ENCODE peak calls at places on chromosomes 1 and 21, in eight cellular contexts. M is GM23248; C is left ventricle myocardium inferior; O is A549; P is mammary epithelial cell; D is adrenal gland; S is CD4-positive, CD25-positive, alpha-beta regulatory T cell; J is astrocyte. B is an unnamed sample.

GRCh38 chr1:101371259-101371658 is 134.4 kb downstream of the S1PR1 start:
- DNase-seq in M (peak; percentile 74), C (no peak), O (peak; percentile 4), P (peak; percentile 78), D (peak; percentile 32), S (peak; percentile 8), J (peak; percentile 68), B (no peak)

GRCh38 chr1:56285554-56286402 is 293.6 kb downstream of the PLPP3 start:
- DNase-seq in M (no peak), C (no peak), O (no peak), P (no peak), D (no peak), S (no peak), J (peak; percentile 56), B (no peak)

GRCh38 chr1:10217748-10218441 is 7.5 kb downstream of the KIF1B start:
- DNase-seq in M (peak; percentile 82), C (no peak), O (no peak), P (peak; percentile 34), D (peak; percentile 46), S (no peak), J (peak; percentile 36), B (no peak)

GRCh38 chr1:184260382-184260781 is 126.4 kb upstream of the C1orf21 start:
- DNase-seq in M (peak; percentile 85), C (no peak), O (no peak), P (peak; percentile 55), D (no peak), S (no peak), J (peak; percentile 90), B (no peak)

GRCh38 chr21:15592271-15592860 is 137.4 kb upstream of the USP25 start:
- DNase-seq in M (peak; percentile 56), C (no peak), O (peak; percentile 15), P (peak; percentile 35), D (no peak), S (peak; percentile 43), J (peak; percentile 26), B (no peak)

GRCh38 chr1:111989531-111990025 is at the start of gene KCND3:
- DNase-seq in M (peak; percentile 66), C (peak; percentile 53), O (no peak), P (peak; percentile 18), D (peak; percentile 28), S (no peak), J (no peak), B (no peak)

GRCh38 chr1:145960468-145961108 is 2.8 kb upstream of the LIX1L start:
- DNase-seq in M (peak; percentile 82), C (peak; percentile 85), O (peak; percentile 91), P (peak; percentile 20), D (peak; percentile 83), S (peak; percentile 41), J (peak; percentile 39), B (peak; percentile 40)

GRCh38 chr21:38342734-38343133 is 85.9 kb downstream of the KCNJ15 start:
- DNase-seq in M (no peak), C (no peak), O (no peak), P (no peak), D (no peak), S (no peak), J (no peak), B (no peak)

GRCh38 chr21:31343680-31344480 is at the start of gene TIAM1:
- DNase-seq in M (peak; percentile 89), C (peak; percentile 68), O (no peak), P (peak; percentile 89), D (peak; percentile 40), S (no peak), J (peak; percentile 83), B (no peak)

GRCh38 chr1:70156529-70157120 is 48.8 kb downstream of the LRRC40 start:
- DNase-seq in M (peak; percentile 64), C (no peak), O (no peak), P (peak; percentile 54), D (no peak), S (no peak), J (no peak), B (no peak)

GRCh38 chr21:36125513-36126121 is 9.3 kb upstream of the CBR3 start:
- DNase-seq in M (peak; percentile 70), C (peak; percentile 40), O (no peak), P (peak; percentile 38), D (peak; percentile 71), S (peak; percentile 56), J (peak; percentile 52), B (peak; percentile 55)

GRCh38 chr1:236284291-236284711 is 2.5 kb upstream of the ERO1B start:
- DNase-seq in M (no peak), C (no peak), O (no peak), P (no peak), D (no peak), S (peak; percentile 22), J (no peak), B (peak; percentile 46)

GRCh38 chr1:36706416-36706815 is 223.7 kb upstream of the CSF3R start:
- DNase-seq in M (no peak), C (no peak), O (no peak), P (no peak), D (no peak), S (no peak), J (no peak), B (no peak)

GRCh38 chr1:42913426-42914091 is 45.1 kb downstream of the SLC2A1 start:
- DNase-seq in M (peak; percentile 80), C (no peak), O (peak; percentile 48), P (peak; percentile 63), D (no peak), S (peak; percentile 76), J (peak; percentile 57), B (peak; percentile 77)

GRCh38 chr1:112788561-112788960 is 73.4 kb upstream of the PPM1J start:
- DNase-seq in M (peak; percentile 76), C (no peak), O (no peak), P (no peak), D (no peak), S (no peak), J (no peak), B (no peak)

GRCh38 chr21:35559881-35560280 is 500.4 kb downstream of the SETD4 start:
- DNase-seq in M (peak; percentile 76), C (no peak), O (no peak), P (no peak), D (no peak), S (no peak), J (peak; percentile 55), B (no peak)

GRCh38 chr1:85824066-85824835 is 116.0 kb upstream of the ZNHIT6 start:
- DNase-seq in M (no peak), C (no peak), O (no peak), P (no peak), D (no peak), S (no peak), J (no peak), B (no peak)

GRCh38 chr1:83631836-83632235 is 367.1 kb downstream of the TTLL7 start:
- DNase-seq in M (no peak), C (no peak), O (no peak), P (no peak), D (no peak), S (no peak), J (no peak), B (no peak)

GRCh38 chr1:197614916-197615692 is 160.2 kb downstream of the DENND1B start:
- DNase-seq in M (peak; percentile 71), C (no peak), O (no peak), P (peak; percentile 19), D (peak; percentile 44), S (peak; percentile 19), J (peak; percentile 18), B (peak; percentile 8)

GRCh38 chr1:17340358-17340757 is 31.6 kb upstream of the PADI6 start:
- DNase-seq in M (no peak), C (no peak), O (no peak), P (peak; percentile 64), D (no peak), S (no peak), J (peak; percentile 21), B (no peak)

GRCh38 chr1:174931214-174931613 is 68.5 kb upstream of the CACYBP start:
- DNase-seq in M (peak; percentile 28), C (no peak), O (no peak), P (peak; percentile 15), D (no peak), S (no peak), J (no peak), B (no peak)

DNA sequence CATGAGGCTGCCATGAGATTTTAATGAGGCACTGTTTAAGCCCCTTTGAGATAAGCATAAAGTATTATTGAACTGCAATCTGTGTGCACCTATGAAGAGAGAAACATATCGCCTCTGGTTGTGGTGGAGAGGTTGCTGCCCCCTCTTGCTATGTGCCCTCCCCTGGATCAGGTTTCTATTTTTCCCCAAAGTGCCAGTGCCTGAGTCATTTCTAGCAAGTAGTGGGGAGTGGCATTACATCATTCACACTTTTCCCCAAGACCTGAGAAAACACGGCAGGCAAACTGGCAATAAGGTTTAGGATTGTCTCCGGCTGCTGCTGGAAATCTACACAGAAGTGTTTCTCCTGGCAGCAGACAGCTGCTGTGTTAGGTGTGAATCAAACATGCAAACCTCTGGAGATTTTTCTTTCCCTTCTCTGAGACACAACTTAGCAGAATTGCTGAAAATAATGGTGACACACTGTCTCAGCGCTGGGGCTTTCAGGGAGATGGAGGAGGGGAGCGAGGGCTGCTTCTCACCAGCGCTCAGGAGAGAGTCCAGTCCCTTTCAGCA is 13.6 kb upstream of the RGS16 start:
- DNase-seq in M (peak; percentile 52), C (no peak), O (no peak), P (peak; percentile 64), D (no peak), S (no peak), J (peak; percentile 52), B (no peak)
- H3K4me1 ChIP-seq in M (peaks cover 28% of the 10 kb centered on the region), C (peaks cover 41% of the 10 kb centered on the region), O (peaks cover 11% of the 10 kb centered on the region), P (peaks cover 27% of the 10 kb centered on the region), D (peaks cover 24% of the 10 kb centered on the region), S (peaks cover 33% of the 10 kb centered on the region), J (peaks cover 24% of the 10 kb centered on the region), B (peaks cover 32% of the 10 kb centered on the region)

DNA sequence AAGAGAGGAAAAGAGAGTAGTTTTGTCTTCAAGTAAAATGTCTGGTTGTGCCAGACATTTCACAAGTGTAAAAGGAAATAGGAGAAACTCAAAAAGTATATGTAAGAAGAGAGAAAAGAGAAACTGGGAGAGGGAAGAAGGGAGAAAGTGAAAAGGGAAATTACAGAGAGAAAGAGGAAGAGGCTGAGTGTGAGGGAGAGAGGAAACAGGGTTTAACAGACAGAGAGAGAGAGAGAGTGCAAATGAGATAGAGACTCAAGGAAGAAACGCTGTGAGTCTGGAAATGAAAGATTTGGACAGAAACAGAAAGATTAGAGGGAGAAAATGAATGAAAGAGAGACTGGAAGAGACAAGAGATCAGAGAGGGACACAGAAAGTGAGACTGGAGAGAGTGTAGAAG is 806.2 kb downstream of the PLA2G4A start:
- DNase-seq in M (no peak), C (no peak), O (no peak), P (no peak), D (no peak), S (no peak), J (no peak), B (no peak)
- H3K27ac ChIP-seq in M (no peak overlapping the region), C (no peak overlapping the region), O (no peak overlapping the region), P (no peak overlapping the region), D (no peak overlapping the region), S (no peak overlapping the region), J (no peak overlapping the region), B (no peak overlapping the region)

GRCh38 chr21:24994717-24995116 is 612.6 kb downstream of the MRPL39 start:
- DNase-seq in M (no peak), C (no peak), O (no peak), P (no peak), D (no peak), S (no peak), J (no peak), B (no peak)
- H3K9me3 ChIP-seq in M (no peaks in the 10 kb centered on the region), C (peaks cover 6% of the 10 kb centered on the region), O (no peaks in the 10 kb centered on the region), P (peaks cover 33% of the 10 kb centered on the region), D (no peaks in the 10 kb centered on the region), S (no peaks in the 10 kb centered on the region), J (no peaks in the 10 kb centered on the region), B (no peaks in the 10 kb centered on the region)

DNA sequence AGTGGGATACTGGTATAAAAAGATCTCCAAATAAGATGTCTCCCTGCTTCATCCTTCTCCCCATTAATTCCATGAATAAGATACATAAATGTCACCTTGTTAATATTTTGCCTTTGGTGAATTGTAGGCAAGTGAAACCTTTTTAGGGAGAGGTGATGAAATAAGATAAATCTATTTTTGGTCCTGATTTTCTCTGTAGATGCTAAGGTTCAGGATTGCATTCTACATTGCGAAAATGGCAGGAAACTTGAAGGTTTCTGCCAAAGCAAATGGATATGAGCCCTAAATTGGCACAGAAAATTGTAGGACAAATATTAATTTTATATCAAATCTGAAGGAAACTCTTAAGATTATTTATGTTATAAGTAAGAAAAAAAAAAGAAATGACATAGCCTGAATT is 107.1 kb downstream of the PLPPR4 start:
- DNase-seq in M (no peak), C (no peak), O (no peak), P (no peak), D (no peak), S (no peak), J (no peak), B (no peak)
- H3K4me1 ChIP-seq in M (no peaks in the 10 kb centered on the region), C (no peaks in the 10 kb centered on the region), O (no peaks in the 10 kb centered on the region), P (no peaks in the 10 kb centered on the region), D (no peaks in the 10 kb centered on the region), S (no peaks in the 10 kb centered on the region), J (no peaks in the 10 kb centered on the region), B (no peaks in the 10 kb centered on the region)